ENCODE peak calls at places on chromosomes 2 and 18, in four cellular contexts. A is PC-3, L is SK-N-SH, J is neural progenitor cell. R is an unnamed sample.
A peak's percentile ranks its signal among the peaks of the same experiment; 100 is the strongest.

GRCh38 chr2:119407430-119408220 is 24.0 kb upstream of the TMEM37 start:
- DNase-seq in A (peak; percentile 71), L (peak; percentile 79), J (peak; percentile 70), R (peak; percentile 72)

GRCh38 chr2:190121971-190122370 is 59.4 kb upstream of the MSTN start:
- DNase-seq in A (peak; percentile 45), L (peak; percentile 30), J (peak; percentile 51), R (no peak)

GRCh38 chr18:55539240-55539639 is 48.8 kb downstream of the TCF4 start:
- DNase-seq in A (peak; percentile 25), L (no peak), J (no peak), R (no peak)

GRCh38 chr2:164542584-164543021 is 78.7 kb downstream of the GRB14 start:
- DNase-seq in A (peak; percentile 54), L (no peak), J (no peak), R (no peak)

GRCh38 chr2:143226714-143227541 is 97.7 kb downstream of the ARHGAP15 start:
- DNase-seq in A (no peak), L (no peak), J (no peak), R (no peak)

GRCh38 chr2:147030966-147031760 is 813.7 kb upstream of the ACVR2A start:
- DNase-seq in A (peak; percentile 81), L (no peak), J (no peak), R (no peak)

GRCh38 chr2:195410272-195410671 is 246.8 kb upstream of the SLC39A10 start:
- DNase-seq in A (no peak), L (no peak), J (no peak), R (no peak)

GRCh38 chr18:59096098-59096779 is 43.4 kb upstream of the SEC11C start:
- DNase-seq in A (no peak), L (peak; percentile 55), J (peak; percentile 48), R (no peak)

GRCh38 chr2:219689676-219690628 is 62.5 kb downstream of the SLC4A3 start:
- DNase-seq in A (peak; percentile 79), L (peak; percentile 60), J (peak; percentile 61), R (peak; percentile 51)

GRCh38 chr2:86298411-86299390 is 38.7 kb downstream of the REEP1 start:
- DNase-seq in A (peak; percentile 16), L (peak; percentile 30), J (peak; percentile 55), R (no peak)

GRCh38 chr2:242031481-242032019 is 162.0 kb downstream of the RTP5 start:
- DNase-seq in A (peak; percentile 44), L (no peak), J (no peak), R (peak; percentile 14)

GRCh38 chr2:231512222-231512621 is 18.0 kb downstream of the NMUR1 start:
- DNase-seq in A (no peak), L (no peak), J (no peak), R (no peak)

GRCh38 chr2:46825958-46826897 is 89.4 kb downstream of the MCFD2 start:
- DNase-seq in A (no peak), L (no peak), J (no peak), R (no peak)

GRCh38 chr2:204665244-204665643 is 120.0 kb downstream of the PARD3B start:
- DNase-seq in A (peak; percentile 67), L (no peak), J (peak; percentile 6), R (no peak)

GRCh38 chr2:12262681-12263436 is 453.9 kb upstream of the TRIB2 start:
- DNase-seq in A (no peak), L (no peak), J (no peak), R (no peak)

GRCh38 chr2:66440011-66440542 is 5.2 kb downstream of the MEIS1 start:
- DNase-seq in A (no peak), L (no peak), J (peak; percentile 39), R (no peak)

GRCh38 chr2:43464546-43464945 is 131.3 kb downstream of the THADA start:
- DNase-seq in A (no peak), L (no peak), J (no peak), R (no peak)

GRCh38 chr2:11009866-11010265 is 98.1 kb downstream of the KCNF1 start:
- DNase-seq in A (no peak), L (no peak), J (no peak), R (no peak)

DNA sequence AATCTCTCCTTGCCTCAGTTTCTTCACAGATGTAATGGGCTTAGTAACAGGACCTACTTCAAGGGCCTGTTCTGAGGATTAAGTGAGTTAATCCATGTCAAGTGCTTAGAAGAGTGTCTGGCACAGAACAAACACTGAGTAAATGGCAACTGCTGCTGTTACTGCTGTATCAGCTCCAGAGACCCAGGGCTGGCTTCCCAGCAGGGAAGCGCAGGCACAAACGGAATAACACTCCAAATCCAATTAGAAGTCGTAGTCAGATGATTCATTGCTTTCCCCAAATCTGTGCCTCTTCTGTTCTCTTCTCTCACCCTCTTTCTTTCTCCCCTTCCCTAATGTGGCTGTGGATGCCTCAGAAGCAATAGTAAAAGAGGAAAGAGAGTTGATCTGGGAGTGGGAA is 101.1 kb upstream of the FZD7 start:
- DNase-seq in A (no peak), L (peak; percentile 56), J (peak; percentile 69), R (no peak)
- H3K27me3 ChIP-seq in A (no peaks in the 10 kb centered on the region), L (no peaks in the 10 kb centered on the region), J (peaks cover 15% of the 10 kb centered on the region), R (no peaks in the 10 kb centered on the region)

GRCh38 chr2:201973316-201973715 is 60.3 kb upstream of the FZD7 start:
- DNase-seq in A (no peak), L (no peak), J (no peak), R (no peak)

GRCh38 chr2:201974651-201975050 is 59.0 kb upstream of the FZD7 start:
- DNase-seq in A (no peak), L (no peak), J (no peak), R (no peak)

GRCh38 chr2:201970786-201971108 is 62.9 kb upstream of the FZD7 start:
- DNase-seq in A (no peak), L (no peak), J (no peak), R (no peak)

GRCh38 chr2:201971516-201972228 is 62.0 kb upstream of the FZD7 start:
- DNase-seq in A (no peak), L (no peak), J (no peak), R (no peak)

DNA sequence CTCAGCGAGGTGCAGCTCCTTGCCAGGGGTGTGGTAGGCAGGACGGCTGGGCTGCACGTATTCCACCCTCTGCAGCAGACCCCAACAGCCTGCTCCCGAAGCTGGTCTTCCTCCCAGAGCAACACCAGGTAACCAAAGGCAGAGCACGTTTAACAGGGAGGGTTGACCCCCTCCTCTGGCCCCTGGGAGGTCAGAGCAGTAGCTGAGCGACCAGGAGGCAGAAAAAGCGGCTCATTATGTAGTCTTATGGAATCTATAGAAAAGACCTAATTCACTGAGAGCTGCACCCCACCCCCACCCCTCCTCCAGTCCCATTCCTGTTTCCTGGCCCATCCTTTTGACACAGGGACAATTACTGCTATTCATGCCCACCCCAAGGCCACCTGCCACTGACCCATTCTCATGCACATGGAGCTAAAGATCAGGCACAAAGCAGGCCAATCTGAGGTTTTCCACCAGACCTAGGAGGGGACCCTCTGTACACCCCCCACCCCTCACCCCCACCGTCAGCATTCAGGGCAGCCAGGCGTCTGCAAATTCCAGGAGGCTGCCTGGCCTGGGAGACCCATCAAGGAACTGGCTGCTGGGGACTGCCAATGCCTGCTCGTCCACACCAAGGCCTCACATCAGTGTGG is 60.9 kb upstream of the FZD7 start:
- DNase-seq in A (no peak), L (no peak), J (peak; percentile 75), R (no peak)
- H3K9ac ChIP-seq in A (no peak overlapping the region), L (no peak overlapping the region), J (no peak overlapping the region), R (no peak overlapping the region)

GRCh38 chr2:27804146-27804545 is 32.6 kb downstream of the MRPL33 start:
- DNase-seq in A (no peak), L (no peak), J (no peak), R (no peak)

GRCh38 chr2:27805180-27805579 is 33.7 kb downstream of the MRPL33 start:
- DNase-seq in A (no peak), L (no peak), J (no peak), R (no peak)

GRCh38 chr2:27800856-27801255 is 29.3 kb downstream of the MRPL33 start:
- DNase-seq in A (no peak), L (no peak), J (no peak), R (no peak)

GRCh38 chr2:27802547-27802946 is 31.0 kb downstream of the MRPL33 start:
- DNase-seq in A (no peak), L (no peak), J (no peak), R (no peak)

DNA sequence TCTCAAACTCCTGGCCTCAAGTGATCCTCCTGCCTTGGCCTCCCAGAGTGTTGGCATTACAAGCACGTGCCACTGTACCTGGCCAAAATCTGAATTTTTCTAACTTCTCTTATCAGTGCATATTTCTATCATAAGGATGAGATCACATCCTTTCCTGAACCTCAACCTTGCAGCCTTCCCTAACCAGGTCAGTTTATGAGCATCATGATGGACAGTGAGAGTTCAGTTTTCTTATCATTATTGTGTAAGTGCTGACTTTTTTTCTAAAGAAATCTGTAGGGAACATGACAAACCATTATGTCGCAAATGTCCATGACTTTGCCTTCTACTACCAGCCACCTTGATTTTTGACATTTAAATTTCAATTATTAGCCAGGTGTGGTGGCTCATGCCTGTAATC is 31.5 kb downstream of the MRPL33 start:
- DNase-seq in A (no peak), L (no peak), J (no peak), R (no peak)
- H3K27ac ChIP-seq in A (no peak overlapping the region), L (no peak overlapping the region), J (no peak overlapping the region), R (no peak overlapping the region)

GRCh38 chr2:54724560-54725342 is 1.3 kb downstream of the EML6 start:
- DNase-seq in A (peak; percentile 25), L (peak; percentile 81), J (peak; percentile 80), R (peak; percentile 40)

GRCh38 chr2:54723300-54724149 is at the start of gene EML6:
- DNase-seq in A (peak; percentile 99), L (peak; percentile 98), J (peak; percentile 99), R (peak; percentile 99)

GRCh38 chr2:54720563-54720962 is 2.9 kb upstream of the EML6 start:
- DNase-seq in A (peak; percentile 12), L (no peak), J (no peak), R (no peak)

GRCh38 chr2:54724150-54724559 is 693 bp downstream of the EML6 start:
- DNase-seq in A (no peak), L (no peak), J (no peak), R (no peak)

DNA sequence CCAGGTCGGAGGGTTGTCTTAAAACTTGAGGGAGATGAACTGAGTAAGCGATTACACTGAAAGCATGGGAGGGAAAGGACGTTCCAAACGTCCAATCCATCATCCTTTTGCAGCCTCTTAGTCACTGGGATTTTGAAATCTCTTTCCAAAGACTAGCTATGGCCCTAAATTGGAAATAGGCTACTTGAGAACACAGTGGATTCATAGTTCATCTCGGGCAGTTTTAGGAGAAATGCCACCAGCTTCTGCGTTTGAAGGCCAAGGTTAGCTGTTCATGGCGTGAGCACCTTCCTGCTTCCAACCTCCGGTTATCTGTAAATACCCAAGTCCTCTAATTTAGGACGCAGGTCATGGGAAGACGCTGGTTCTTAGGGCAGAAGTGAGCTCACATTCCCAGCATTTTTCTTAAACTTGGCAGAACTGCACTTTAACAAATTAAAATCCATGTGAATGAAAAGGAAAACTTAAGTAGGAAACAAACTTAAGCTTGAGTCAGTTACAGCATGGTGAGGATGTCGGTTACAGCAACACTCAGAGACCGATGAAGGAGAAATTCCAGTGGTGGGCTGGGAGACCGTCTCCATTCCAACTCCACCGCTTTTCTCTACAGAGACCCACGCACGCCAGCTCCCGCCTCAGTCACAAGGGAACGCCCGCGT is 692 bp upstream of the EML6 start:
- DNase-seq in A (peak; percentile 31), L (no peak), J (no peak), R (peak; percentile 25)
- H3K27me3 ChIP-seq in A (no peaks in the 10 kb centered on the region), L (no peaks in the 10 kb centered on the region), J (peaks cover 89% of the 10 kb centered on the region), R (peaks cover 10% of the 10 kb centered on the region)

DNA sequence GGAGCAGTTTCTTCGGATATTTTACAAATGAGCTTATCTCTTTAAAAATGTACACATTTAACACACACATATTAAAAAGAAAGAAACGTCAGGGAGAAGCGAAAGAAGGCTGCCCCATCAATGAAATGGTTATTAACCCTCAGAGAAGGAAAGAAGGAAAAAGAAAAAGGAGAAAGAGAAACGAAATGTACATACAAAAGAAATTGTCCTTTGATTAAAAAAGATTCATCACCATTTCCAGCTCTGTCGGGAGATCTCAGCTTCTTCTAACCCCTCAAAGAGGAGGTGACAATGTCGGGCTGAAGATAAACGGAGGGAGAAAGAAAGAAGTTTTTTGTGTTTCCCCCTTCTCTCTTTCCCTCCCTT is 1.5 kb downstream of the IKZF2 start:
- DNase-seq in A (peak; percentile 8), L (no peak), J (no peak), R (no peak)
- H3K9ac ChIP-seq in A (peak overlapping the region; percentile 66), L (peak overlapping the region; percentile 59), J (peak overlapping the region; percentile 55), R (peak overlapping the region; percentile 85)